ENCODE peak calls at places on chromosome 22, in four cellular contexts. M, N, Y and U are unnamed samples.

GRCh38 chr22:19766506-19767426 is 6.2 kb downstream of the TBX1 start:
- DNase-seq in N (peak), M (peak), Y (peak), U (no peak)

GRCh38 chr22:25645266-25645665 is 80.8 kb downstream of the GRK3 start:
- DNase-seq in M (no peak), Y (peak), N (no peak), U (no peak)

GRCh38 chr22:45997077-45997774 is 20.3 kb upstream of the WNT7B start:
- DNase-seq in M (peak), Y (peak), N (no peak), U (peak)

GRCh38 chr22:22520020-22520656 is at the start of gene ZNF280A:
- DNase-seq in N (no peak), Y (peak), M (peak), U (no peak)

GRCh38 chr22:22918297-22918965 is 30.8 kb downstream of the IGLL5 start:
- DNase-seq in N (no peak), M (peak), Y (no peak), U (no peak)

GRCh38 chr22:36998620-36999351 is 20.5 kb downstream of the TST start:
- DNase-seq in M (peak), N (no peak), Y (no peak), U (no peak)

GRCh38 chr22:37163618-37164534 is 14.2 kb upstream of the IL2RB start:
- DNase-seq in Y (no peak), N (no peak), M (no peak), U (no peak)

GRCh38 chr22:20803696-20804324 is 29.9 kb downstream of the SERPIND1 start:
- DNase-seq in Y (peak), N (no peak), M (peak), U (no peak)

GRCh38 chr22:36299911-36300310 is 47.0 kb downstream of the APOL1 start:
- DNase-seq in N (no peak), Y (no peak), M (no peak), U (no peak)

GRCh38 chr22:20783844-20784723 is 10.2 kb downstream of the SERPIND1 start:
- DNase-seq in N (peak), M (peak), Y (peak), U (peak)

GRCh38 chr22:45221201-45221600 is 19.5 kb downstream of the KIAA0930 start:
- DNase-seq in N (no peak), Y (no peak), M (no peak), U (no peak)

GRCh38 chr22:38305481-38306448 is 11.5 kb downstream of the CSNK1E start:
- DNase-seq in Y (no peak), M (peak), N (peak), U (no peak)

GRCh38 chr22:44605486-44605885 is 96.5 kb upstream of the PRR5 start:
- DNase-seq in M (peak), N (no peak), Y (no peak), U (no peak)

GRCh38 chr22:44191036-44191454 is 10.3 kb downstream of the PARVG start:
- DNase-seq in M (peak), Y (no peak), N (no peak), U (no peak)

GRCh38 chr22:17742528-17742902 is 31.8 kb downstream of the BID start:
- DNase-seq in M (peak), Y (peak), N (peak), U (no peak)

GRCh38 chr22:47804281-47804680 is 1041.8 kb downstream of the TBC1D22A start:
- DNase-seq in M (no peak), Y (no peak), N (no peak), U (no peak)